ENCODE peak calls at places on chromosomes 6 and 20, in ten cellular contexts. A, F, T, Z, Q, H, D, S, O and L are unnamed samples.

GRCh38 chr6:118123503-118124037 is 216.5 kb downstream of the SLC35F1 start:
- DNase-seq in A (no peak), F (no peak), T (no peak), Z (no peak), Q (no peak), H (no peak), D (no peak), S (no peak), O (no peak), L (no peak)

GRCh38 chr20:46648903-46649649 is 2.2 kb downstream of the SLC13A3 start:
- DNase-seq in A (no peak), F (no peak), T (no peak), Z (peak), Q (peak), H (no peak), D (no peak), S (no peak), O (no peak), L (no peak)

GRCh38 chr6:127146935-127147334 is 28.5 kb downstream of the RSPO3 start:
- DNase-seq in A (peak), F (peak), T (no peak), Z (no peak), Q (peak), H (no peak), D (peak), S (no peak), O (no peak), L (no peak)

GRCh38 chr20:64001607-64002011 is 20.7 kb downstream of the PRPF6 start:
- DNase-seq in A (no peak), F (no peak), T (peak), Z (no peak), Q (no peak), H (no peak), D (peak), S (no peak), O (no peak), L (peak)

GRCh38 chr6:77011929-77012545 is 451.3 kb downstream of the HTR1B start:
- DNase-seq in A (no peak), F (no peak), T (no peak), Z (no peak), Q (no peak), H (no peak), D (no peak), S (no peak), O (no peak), L (no peak)

GRCh38 chr6:124131259-124131658 is 327.6 kb downstream of the NKAIN2 start:
- DNase-seq in A (no peak), F (no peak), T (no peak), Z (no peak), Q (no peak), H (no peak), D (peak), S (no peak), O (no peak), L (no peak)

GRCh38 chr6:157625764-157626163 is 197.3 kb upstream of the SNX9 start:
- DNase-seq in A (no peak), F (no peak), T (no peak), Z (no peak), Q (no peak), H (no peak), D (no peak), S (no peak), O (no peak), L (no peak)

GRCh38 chr20:1901704-1902103 is 6.5 kb downstream of the SIRPA start:
- DNase-seq in A (no peak), F (no peak), T (no peak), Z (no peak), Q (no peak), H (no peak), D (no peak), S (no peak), O (no peak), L (no peak)

GRCh38 chr6:75393806-75394205 is 99.8 kb downstream of the FILIP1 start:
- DNase-seq in A (no peak), F (no peak), T (no peak), Z (no peak), Q (peak), H (no peak), D (no peak), S (no peak), O (no peak), L (no peak)

GRCh38 chr20:46701556-46701955 is 7.9 kb upstream of the SLC2A10 start:
- DNase-seq in A (no peak), F (peak), T (no peak), Z (no peak), Q (no peak), H (no peak), D (no peak), S (no peak), O (no peak), L (no peak)

GRCh38 chr6:148972481-148972880 is 225.7 kb downstream of the UST start:
- DNase-seq in A (no peak), F (no peak), T (peak), Z (peak), Q (peak), H (no peak), D (peak), S (peak), O (peak), L (peak)

GRCh38 chr20:24651171-24651972 is 181.9 kb downstream of the SYNDIG1 start:
- DNase-seq in A (peak), F (peak), T (no peak), Z (no peak), Q (no peak), H (no peak), D (peak), S (no peak), O (no peak), L (no peak)

GRCh38 chr6:33738153-33738552 is 8.6 kb downstream of the IP6K3 start:
- DNase-seq in A (no peak), F (no peak), T (no peak), Z (no peak), Q (no peak), H (no peak), D (no peak), S (no peak), O (no peak), L (no peak)

GRCh38 chr6:6057442-6058053 is 50.8 kb upstream of the NRN1 start:
- DNase-seq in A (no peak), F (peak), T (peak), Z (peak), Q (peak), H (peak), D (peak), S (no peak), O (peak), L (peak)

GRCh38 chr20:45059022-45059728 is 41.8 kb downstream of the KCNS1 start:
- DNase-seq in A (no peak), F (no peak), T (no peak), Z (no peak), Q (no peak), H (no peak), D (peak), S (no peak), O (no peak), L (no peak)

GRCh38 chr6:33419580-33420492 is at the start of gene SYNGAP1:
- DNase-seq in A (peak), F (no peak), T (peak), Z (no peak), Q (peak), H (peak), D (no peak), S (peak), O (peak), L (no peak)

GRCh38 chr6:4055420-4056041 is 23.4 kb downstream of the FAM217A start:
- DNase-seq in A (peak), F (peak), T (no peak), Z (peak), Q (no peak), H (peak), D (peak), S (no peak), O (no peak), L (no peak)

GRCh38 chr20:21520702-21521595 is 7.1 kb upstream of the NKX2-2 start:
- DNase-seq in A (no peak), F (no peak), T (peak), Z (no peak), Q (peak), H (no peak), D (no peak), S (no peak), O (peak), L (no peak)

GRCh38 chr6:74671558-74672025 is 534.3 kb downstream of the COL12A1 start:
- DNase-seq in A (peak), F (peak), T (no peak), Z (no peak), Q (no peak), H (no peak), D (peak), S (no peak), O (no peak), L (no peak)

GRCh38 chr6:159988983-159989454 is 20.1 kb downstream of the IGF2R start:
- DNase-seq in A (no peak), F (no peak), T (no peak), Z (peak), Q (no peak), H (peak), D (no peak), S (no peak), O (no peak), L (no peak)

GRCh38 chr6:81842254-81842653 is 89.8 kb upstream of the TENT5A start:
- DNase-seq in A (no peak), F (no peak), T (no peak), Z (no peak), Q (no peak), H (no peak), D (no peak), S (no peak), O (no peak), L (no peak)

GRCh38 chr20:10090588-10091166 is 55.9 kb downstream of the ANKEF1 start:
- DNase-seq in A (no peak), F (no peak), T (peak), Z (peak), Q (peak), H (peak), D (peak), S (no peak), O (peak), L (peak)

GRCh38 chr6:168713839-168714238 is 272.9 kb downstream of the SMOC2 start:
- DNase-seq in A (no peak), F (no peak), T (no peak), Z (peak), Q (peak), H (no peak), D (no peak), S (no peak), O (no peak), L (peak)

GRCh38 chr6:113065606-113066005 is 718.5 kb downstream of the RFPL4B start:
- DNase-seq in A (no peak), F (peak), T (no peak), Z (no peak), Q (peak), H (peak), D (no peak), S (no peak), O (no peak), L (no peak)

GRCh38 chr6:41504526-41505021 is 41.6 kb upstream of the FOXP4 start:
- DNase-seq in A (no peak), F (no peak), T (no peak), Z (no peak), Q (peak), H (no peak), D (no peak), S (no peak), O (no peak), L (no peak)

GRCh38 chr6:1267790-1268762 is 43.8 kb upstream of the FOXQ1 start:
- DNase-seq in A (no peak), F (no peak), T (no peak), Z (no peak), Q (peak), H (no peak), D (no peak), S (no peak), O (no peak), L (no peak)

GRCh38 chr6:131876545-131876944 is 68.7 kb downstream of the ENPP1 start:
- DNase-seq in A (no peak), F (no peak), T (no peak), Z (no peak), Q (no peak), H (no peak), D (no peak), S (no peak), O (no peak), L (no peak)